ENCODE peak calls at places on chromosome 1, in eight cellular contexts. C, X, I, V, M, H, D and A are unnamed samples.

GRCh38 chr1:3695326-3696217 is 43.3 kb downstream of the TP73 start:
- DNase-seq in X (no peak), C (no peak), D (peak; percentile 26), H (peak; percentile 91), V (no peak), M (peak; percentile 96), I (no peak), A (no peak)

GRCh38 chr1:59293849-59294248 is 3.0 kb upstream of the FGGY start:
- DNase-seq in X (no peak), H (no peak), V (no peak), D (no peak), I (no peak), M (no peak), C (no peak), A (no peak)

GRCh38 chr1:207049974-207050391 is 1.0 kb downstream of the YOD1 start:
- DNase-seq in M (peak; percentile 55), I (peak; percentile 67), C (no peak), V (no peak), D (peak; percentile 73), X (no peak), H (peak; percentile 70), A (no peak)

GRCh38 chr1:36211307-36211706 is 12.9 kb upstream of the THRAP3 start:
- DNase-seq in H (no peak), V (no peak), M (no peak), D (no peak), C (no peak), I (no peak), X (no peak), A (no peak)

GRCh38 chr1:42576935-42577334 is 81.3 kb upstream of the PPIH start:
- DNase-seq in C (no peak), D (no peak), V (no peak), M (no peak), H (no peak), X (no peak), I (no peak), A (no peak)

GRCh38 chr1:22021061-22021460 is 19.6 kb downstream of the CELA3A start:
- DNase-seq in V (no peak), I (no peak), H (no peak), X (no peak), M (no peak), C (no peak), D (no peak), A (no peak)

GRCh38 chr1:1421147-1421906 is at the start of gene ANKRD65:
- DNase-seq in V (no peak), C (no peak), X (no peak), M (peak; percentile 38), D (no peak), H (no peak), I (no peak), A (no peak)

GRCh38 chr1:3369437-3370076 is 84.9 kb upstream of the ARHGEF16 start:
- DNase-seq in I (no peak), D (no peak), V (no peak), M (no peak), H (no peak), C (no peak), X (no peak), A (no peak)

GRCh38 chr1:203133969-203134725 is 6.6 kb downstream of the ADORA1 start:
- DNase-seq in D (no peak), V (no peak), I (no peak), X (peak; percentile 43), H (peak; percentile 12), M (no peak), C (no peak), A (no peak)

GRCh38 chr1:214317300-214317699 is 36.3 kb downstream of the SMYD2 start:
- DNase-seq in C (no peak), I (no peak), V (no peak), X (no peak), H (peak; percentile 93), D (no peak), M (no peak), A (no peak)

GRCh38 chr1:35531368-35531767 is 25.8 kb downstream of the KIAA0319L start:
- DNase-seq in I (no peak), M (no peak), D (no peak), H (no peak), V (no peak), X (no peak), C (no peak), A (no peak)

GRCh38 chr1:172845371-172845770 is 186.5 kb downstream of the FASLG start:
- DNase-seq in D (no peak), H (peak; percentile 8), V (no peak), C (no peak), I (no peak), X (no peak), M (no peak), A (no peak)

GRCh38 chr1:210250998-210251679 is 18.5 kb downstream of the SERTAD4 start:
- DNase-seq in D (peak; percentile 72), M (peak; percentile 93), C (no peak), I (peak; percentile 62), X (no peak), V (no peak), H (peak; percentile 85), A (no peak)

GRCh38 chr1:227793948-227794812 is 21.3 kb upstream of the PRSS38 start:
- DNase-seq in C (peak; percentile 77), V (no peak), X (no peak), M (peak; percentile 89), I (peak; percentile 52), D (no peak), H (peak; percentile 84), A (no peak)

GRCh38 chr1:36276688-36277087 is 29.5 kb upstream of the SH3D21 start:
- DNase-seq in X (no peak), H (no peak), C (no peak), D (no peak), V (no peak), M (no peak), I (no peak), A (no peak)

DNA sequence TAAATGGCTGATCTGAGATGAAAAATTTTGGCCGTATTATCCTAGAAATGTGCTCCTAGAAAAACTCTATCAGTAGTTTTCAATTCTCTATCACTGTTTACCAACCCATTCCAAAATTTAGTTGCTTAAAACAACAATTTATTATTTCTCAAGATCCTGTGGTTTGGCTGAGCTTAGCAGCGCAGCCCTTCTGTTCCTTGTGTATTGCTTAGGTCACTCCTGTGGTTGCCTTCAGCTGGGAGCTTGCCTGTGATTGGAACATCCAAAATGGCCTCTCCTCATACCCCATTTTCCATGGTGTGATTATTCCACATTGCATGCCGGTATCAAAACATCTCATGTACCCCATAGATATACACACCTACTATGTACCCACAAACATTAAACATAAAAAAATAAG is 22.8 kb upstream of the STUM start:
- DNase-seq in V (no peak), D (no peak), C (no peak), I (no peak), M (no peak), H (no peak), X (no peak), A (no peak)
- TF ChIP-seq POLR2AphosphoS5 in V (no peak), D (no peak), C (no peak), I (no peak), M (no peak), H (no peak), X (no peak), A (no peak)

DNA sequence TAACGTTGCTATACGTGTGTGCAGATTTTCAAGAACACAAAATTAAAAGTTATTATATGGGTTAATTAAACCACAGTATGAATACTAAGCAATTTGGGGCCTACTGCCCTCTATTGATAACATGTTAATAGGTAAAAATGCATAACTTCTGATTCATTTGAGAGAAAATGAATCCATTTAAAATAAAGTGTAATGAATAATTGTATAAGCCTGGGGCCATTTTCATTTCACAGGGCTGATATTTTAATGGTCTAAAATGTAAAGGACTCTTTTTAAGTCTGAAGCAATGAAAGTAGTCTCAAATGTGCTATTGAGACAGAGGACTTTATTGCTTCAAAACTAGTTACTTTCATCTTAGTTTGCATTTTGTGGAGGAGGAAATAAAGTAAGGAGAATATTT is 155.4 kb downstream of the TLR5 start:
- DNase-seq in V (no peak), X (no peak), H (no peak), M (no peak), I (no peak), C (no peak), D (no peak), A (no peak)
- TF ChIP-seq CTCF in V (no peak), X (no peak), H (no peak), M (peak; percentile 14), I (no peak), C (no peak), D (no peak), A (no peak)

DNA sequence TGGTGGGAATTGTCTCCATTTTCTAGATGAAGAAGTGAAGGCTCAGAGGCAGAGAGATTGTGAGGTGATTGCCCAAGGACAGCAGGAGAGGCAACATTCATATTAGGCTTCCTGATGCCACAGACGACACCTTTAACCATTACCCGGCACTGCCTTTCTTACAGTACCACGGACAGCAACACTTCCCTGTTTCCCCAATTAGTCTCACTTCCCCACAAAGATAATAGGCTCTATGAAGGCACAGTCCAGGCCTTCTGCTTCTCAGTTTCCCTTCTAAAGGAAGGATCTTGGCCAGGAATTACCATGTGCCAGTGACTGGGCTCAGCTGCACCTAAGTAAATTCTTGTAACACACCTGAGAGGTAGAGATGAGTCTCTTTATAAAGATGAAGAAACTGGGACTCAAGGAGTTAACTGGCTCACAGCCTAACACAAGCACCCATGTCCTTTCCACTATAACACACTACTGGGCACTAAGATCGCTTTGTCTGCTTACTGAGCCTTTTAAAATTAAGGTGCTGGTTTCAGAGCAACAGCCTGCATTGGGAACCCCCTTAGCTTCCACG is 9.6 kb downstream of the IGSF9 start:
- DNase-seq in M (no peak), D (no peak), V (no peak), C (no peak), I (no peak), X (no peak), H (no peak), A (no peak)
- H3K4me1 ChIP-seq in M (peaks cover 2% of the 10 kb centered on the region), D (no peaks in the 10 kb centered on the region), V (peaks cover 8% of the 10 kb centered on the region), C (peaks cover 77% of the 10 kb centered on the region), I (no peaks in the 10 kb centered on the region), X (peaks cover 6% of the 10 kb centered on the region), H (peaks cover 19% of the 10 kb centered on the region), A (peaks cover 17% of the 10 kb centered on the region)

DNA sequence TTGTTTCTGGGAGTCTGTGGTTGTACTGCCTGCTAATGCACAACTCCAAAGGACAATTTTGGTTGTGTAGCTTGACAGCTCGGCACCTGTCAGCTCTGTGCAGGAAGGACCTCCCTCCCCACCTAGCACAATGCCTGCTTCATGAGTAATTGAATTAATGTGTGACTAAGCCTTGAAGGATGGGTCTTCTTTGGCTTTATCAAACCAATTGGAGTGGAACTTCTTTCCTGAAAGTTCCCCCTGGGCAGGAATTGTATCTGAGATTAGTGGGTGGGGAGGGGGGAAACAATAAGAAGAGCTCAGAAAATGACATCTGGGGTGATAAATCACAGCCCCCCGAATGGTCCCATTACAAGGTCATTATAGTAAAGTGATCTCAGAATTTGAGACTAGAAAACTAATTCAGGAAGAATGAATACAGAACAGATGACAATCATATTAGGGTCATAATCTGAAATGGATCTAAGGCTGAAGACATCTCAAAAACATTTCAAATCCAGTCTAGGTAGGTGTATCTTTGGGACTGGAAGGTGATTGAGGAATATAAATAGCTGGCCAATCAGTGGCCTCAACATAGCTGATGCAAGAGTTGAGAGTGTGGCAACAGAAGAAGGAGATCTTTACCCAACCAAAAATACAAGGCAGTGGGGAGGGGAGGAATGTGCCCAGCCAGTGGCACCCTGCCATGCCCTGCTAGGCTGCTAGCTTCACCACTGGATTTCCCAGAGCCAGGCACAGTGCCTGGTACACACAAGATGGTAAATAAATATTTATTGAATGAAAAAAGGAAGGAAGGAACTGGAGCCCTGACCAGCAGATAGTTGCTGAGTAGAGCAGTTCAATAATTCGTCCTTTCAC is 10.1 kb upstream of the SESN2 start:
- DNase-seq in M (peak; percentile 31), H (peak; percentile 70), I (peak; percentile 22), C (no peak), D (no peak), V (no peak), X (no peak), A (no peak)
- TF ChIP-seq POLR2AphosphoS5 in M (no peak), H (no peak), I (peak; percentile 33), C (no peak), D (no peak), V (no peak), X (no peak), A (no peak)